ENCODE peak calls at places on chromosomes 3 and 15, in four cellular contexts. One of them, this sample, is unnamed.
A peak's percentile ranks its signal among the peaks of the same experiment; 100 is the strongest.

GRCh38 chr3:87206070-87206469 is 21.0 kb upstream of the CHMP2B start:
- DNase-seq in MM.1S: no peak
- DNase-seq in brain microvascular endothelial cell: peak; percentile 68
- DNase-seq in fibroblast of lung: peak; percentile 83
- DNase-seq in this sample: peak; percentile 41

GRCh38 chr3:136624894-136625815 is 127.0 kb downstream of the STAG1 start:
- DNase-seq in MM.1S: no peak
- DNase-seq in brain microvascular endothelial cell: peak; percentile 17
- DNase-seq in fibroblast of lung: no peak
- DNase-seq in this sample: peak; percentile 88

GRCh38 chr3:105014631-105015030 is 352.1 kb upstream of the ALCAM start:
- DNase-seq in MM.1S: no peak
- DNase-seq in brain microvascular endothelial cell: no peak
- DNase-seq in fibroblast of lung: peak; percentile 35
- DNase-seq in this sample: no peak

GRCh38 chr15:22810735-22811338 is 24.4 kb downstream of the NIPA1 start:
- DNase-seq in MM.1S: no peak
- DNase-seq in brain microvascular endothelial cell: peak; percentile 29
- DNase-seq in fibroblast of lung: no peak
- DNase-seq in this sample: no peak

GRCh38 chr15:43127752-43128151 is 5.6 kb upstream of the TMEM62 start:
- DNase-seq in MM.1S: no peak
- DNase-seq in brain microvascular endothelial cell: no peak
- DNase-seq in fibroblast of lung: no peak
- DNase-seq in this sample: no peak

GRCh38 chr3:13837751-13838150 is 42.1 kb downstream of the WNT7A start:
- DNase-seq in MM.1S: no peak
- DNase-seq in brain microvascular endothelial cell: no peak
- DNase-seq in fibroblast of lung: no peak
- DNase-seq in this sample: no peak

GRCh38 chr3:99286266-99286845 is 352.0 kb upstream of the COL8A1 start:
- DNase-seq in MM.1S: no peak
- DNase-seq in brain microvascular endothelial cell: no peak
- DNase-seq in fibroblast of lung: no peak
- DNase-seq in this sample: no peak

GRCh38 chr15:92902723-92903587 is 2.8 kb downstream of the CHD2 start:
- DNase-seq in MM.1S: peak; percentile 58
- DNase-seq in brain microvascular endothelial cell: no peak
- DNase-seq in fibroblast of lung: peak; percentile 40
- DNase-seq in this sample: no peak

GRCh38 chr3:46675426-46675825 is 18.1 kb downstream of the ALS2CL start:
- DNase-seq in MM.1S: no peak
- DNase-seq in brain microvascular endothelial cell: no peak
- DNase-seq in fibroblast of lung: no peak
- DNase-seq in this sample: no peak

GRCh38 chr15:63210151-63211051 is 21.0 kb downstream of the RAB8B start:
- DNase-seq in MM.1S: no peak
- DNase-seq in brain microvascular endothelial cell: no peak
- DNase-seq in fibroblast of lung: no peak
- DNase-seq in this sample: no peak

GRCh38 chr15:81010086-81010485 is 9.4 kb downstream of the TLNRD1 start:
- DNase-seq in MM.1S: no peak
- DNase-seq in brain microvascular endothelial cell: no peak
- DNase-seq in fibroblast of lung: no peak
- DNase-seq in this sample: no peak

GRCh38 chr3:196694941-196695848 is 16.9 kb downstream of the CEP19 start:
- DNase-seq in MM.1S: no peak
- DNase-seq in brain microvascular endothelial cell: no peak
- DNase-seq in fibroblast of lung: no peak
- DNase-seq in this sample: no peak

GRCh38 chr3:12399226-12399625 is 85.1 kb upstream of the TSEN2 start:
- DNase-seq in MM.1S: no peak
- DNase-seq in brain microvascular endothelial cell: no peak
- DNase-seq in fibroblast of lung: no peak
- DNase-seq in this sample: no peak

GRCh38 chr15:78103406-78104118 is 11.2 kb downstream of the SH2D7 start:
- DNase-seq in MM.1S: peak; percentile 38
- DNase-seq in brain microvascular endothelial cell: no peak
- DNase-seq in fibroblast of lung: no peak
- DNase-seq in this sample: no peak

GRCh38 chr15:88398011-88398410 is 69.2 kb downstream of the MRPL46 start:
- DNase-seq in MM.1S: no peak
- DNase-seq in brain microvascular endothelial cell: no peak
- DNase-seq in fibroblast of lung: no peak
- DNase-seq in this sample: no peak
- TF ChIP-seq CTCF in MM.1S: no peak
- TF ChIP-seq CTCF in brain microvascular endothelial cell: no peak
- TF ChIP-seq CTCF in fibroblast of lung: no peak
- TF ChIP-seq CTCF in this sample: no peak

GRCh38 chr15:74208496-74208895 is 5.9 kb upstream of the STRA6 start:
- DNase-seq in MM.1S: no peak
- DNase-seq in brain microvascular endothelial cell: no peak
- DNase-seq in fibroblast of lung: no peak
- DNase-seq in this sample: no peak
- H3K4me3 ChIP-seq in MM.1S: no peak overlapping the region
- H3K4me3 ChIP-seq in brain microvascular endothelial cell: no peak overlapping the region
- H3K4me3 ChIP-seq in fibroblast of lung: no peak overlapping the region
- H3K4me3 ChIP-seq in this sample: no peak overlapping the region

GRCh38 chr3:58713715-58714401 is 47.3 kb upstream of the FAM3D start:
- DNase-seq in MM.1S: no peak
- DNase-seq in brain microvascular endothelial cell: no peak
- DNase-seq in fibroblast of lung: no peak
- DNase-seq in this sample: no peak
- H3K36me3 ChIP-seq in MM.1S: no peaks in the 10 kb centered on the region
- H3K36me3 ChIP-seq in brain microvascular endothelial cell: no peaks in the 10 kb centered on the region
- H3K36me3 ChIP-seq in fibroblast of lung: no peaks in the 10 kb centered on the region
- H3K36me3 ChIP-seq in this sample: no peaks in the 10 kb centered on the region

GRCh38 chr15:90001062-90001682 is at the start of gene ZNF710:
- DNase-seq in MM.1S: peak; percentile 27
- DNase-seq in brain microvascular endothelial cell: peak; percentile 44
- DNase-seq in fibroblast of lung: peak; percentile 80
- DNase-seq in this sample: no peak
- TF ChIP-seq CTCF in MM.1S: no peak
- TF ChIP-seq CTCF in brain microvascular endothelial cell: no peak
- TF ChIP-seq CTCF in fibroblast of lung: no peak
- TF ChIP-seq CTCF in this sample: no peak

GRCh38 chr3:151537751-151538150 is 76.9 kb upstream of the IGSF10 start:
- DNase-seq in MM.1S: no peak
- DNase-seq in brain microvascular endothelial cell: no peak
- DNase-seq in fibroblast of lung: peak; percentile 25
- DNase-seq in this sample: no peak
- H3K4me3 ChIP-seq in MM.1S: no peak overlapping the region
- H3K4me3 ChIP-seq in brain microvascular endothelial cell: no peak overlapping the region
- H3K4me3 ChIP-seq in fibroblast of lung: no peak overlapping the region
- H3K4me3 ChIP-seq in this sample: no peak overlapping the region

This sample was measured in kidney epithelial cell.